ENCODE peak calls at places on chromosomes 11 and 22, in seven cellular contexts. One of them, this sample, is unnamed.

GRCh38 chr22:40578171-40578570 is 58.3 kb downstream of the MRTFA start:
- DNase-seq in caudate nucleus: no peak
- DNase-seq in T47D: no peak
- DNase-seq in H54: no peak
- DNase-seq in aorta: no peak
- DNase-seq in mesenteric fat pad: no peak
- DNase-seq in SK-N-SH: no peak
- DNase-seq in this sample: no peak

GRCh38 chr22:22944268-22944985 is 56.8 kb downstream of the IGLL5 start:
- DNase-seq in caudate nucleus: no peak
- DNase-seq in T47D: no peak
- DNase-seq in H54: no peak
- DNase-seq in aorta: no peak
- DNase-seq in mesenteric fat pad: peak; percentile 73
- DNase-seq in SK-N-SH: no peak
- DNase-seq in this sample: peak; percentile 79

GRCh38 chr22:35986085-35986484 is 42.5 kb downstream of the RBFOX2 start:
- DNase-seq in caudate nucleus: no peak
- DNase-seq in T47D: no peak
- DNase-seq in H54: no peak
- DNase-seq in aorta: no peak
- DNase-seq in mesenteric fat pad: no peak
- DNase-seq in SK-N-SH: no peak
- DNase-seq in this sample: no peak

GRCh38 chr11:96311120-96311568 is 31.9 kb downstream of the MAML2 start:
- DNase-seq in caudate nucleus: no peak
- DNase-seq in T47D: peak; percentile 33
- DNase-seq in H54: no peak
- DNase-seq in aorta: no peak
- DNase-seq in mesenteric fat pad: no peak
- DNase-seq in SK-N-SH: no peak
- DNase-seq in this sample: no peak

GRCh38 chr22:43263645-43264514 is 76.9 kb upstream of the TTLL12 start:
- DNase-seq in caudate nucleus: no peak
- DNase-seq in T47D: no peak
- DNase-seq in H54: no peak
- DNase-seq in aorta: peak; percentile 69
- DNase-seq in mesenteric fat pad: no peak
- DNase-seq in SK-N-SH: peak; percentile 66
- DNase-seq in this sample: peak; percentile 88

GRCh38 chr22:32805586-32805881 is 4.0 kb downstream of the TIMP3 start:
- DNase-seq in caudate nucleus: no peak
- DNase-seq in T47D: no peak
- DNase-seq in H54: no peak
- DNase-seq in aorta: no peak
- DNase-seq in mesenteric fat pad: no peak
- DNase-seq in SK-N-SH: no peak
- DNase-seq in this sample: no peak

GRCh38 chr11:108732395-108732794 is 67.5 kb downstream of the DDX10 start:
- DNase-seq in caudate nucleus: no peak
- DNase-seq in T47D: peak; percentile 84
- DNase-seq in H54: no peak
- DNase-seq in aorta: no peak
- DNase-seq in mesenteric fat pad: no peak
- DNase-seq in SK-N-SH: no peak
- DNase-seq in this sample: no peak

GRCh38 chr22:45240137-45240809 is 421 bp downstream of the KIAA0930 start:
- DNase-seq in caudate nucleus: no peak
- DNase-seq in T47D: no peak
- DNase-seq in H54: peak; percentile 45
- DNase-seq in aorta: no peak
- DNase-seq in mesenteric fat pad: no peak
- DNase-seq in SK-N-SH: peak; percentile 78
- DNase-seq in this sample: no peak

GRCh38 chr11:14713518-14714244 is 70.1 kb downstream of the PDE3B start:
- DNase-seq in caudate nucleus: no peak
- DNase-seq in T47D: no peak
- DNase-seq in H54: no peak
- DNase-seq in aorta: no peak
- DNase-seq in mesenteric fat pad: no peak
- DNase-seq in SK-N-SH: no peak
- DNase-seq in this sample: no peak

GRCh38 chr11:105219269-105219668 is 79.7 kb upstream of the CARD18 start:
- DNase-seq in caudate nucleus: no peak
- DNase-seq in T47D: no peak
- DNase-seq in H54: no peak
- DNase-seq in aorta: no peak
- DNase-seq in mesenteric fat pad: no peak
- DNase-seq in SK-N-SH: no peak
- DNase-seq in this sample: no peak

GRCh38 chr22:39503590-39503989 is 1.5 kb downstream of the MIEF1 start:
- DNase-seq in caudate nucleus: no peak
- DNase-seq in T47D: no peak
- DNase-seq in H54: no peak
- DNase-seq in aorta: no peak
- DNase-seq in mesenteric fat pad: no peak
- DNase-seq in SK-N-SH: no peak
- DNase-seq in this sample: no peak

GRCh38 chr22:47801541-47802245 is 1039.2 kb downstream of the TBC1D22A start:
- DNase-seq in caudate nucleus: no peak
- DNase-seq in T47D: no peak
- DNase-seq in H54: no peak
- DNase-seq in aorta: no peak
- DNase-seq in mesenteric fat pad: peak; percentile 68
- DNase-seq in SK-N-SH: no peak
- DNase-seq in this sample: peak; percentile 77

GRCh38 chr11:69311767-69312385 is 17.9 kb downstream of the MYEOV start:
- DNase-seq in caudate nucleus: no peak
- DNase-seq in T47D: no peak
- DNase-seq in H54: no peak
- DNase-seq in aorta: no peak
- DNase-seq in mesenteric fat pad: peak; percentile 85
- DNase-seq in SK-N-SH: no peak
- DNase-seq in this sample: no peak

GRCh38 chr11:46722566-46723358 is 3.7 kb downstream of the F2 start:
- DNase-seq in caudate nucleus: no peak
- DNase-seq in T47D: no peak
- DNase-seq in H54: no peak
- DNase-seq in aorta: no peak
- DNase-seq in mesenteric fat pad: no peak
- DNase-seq in SK-N-SH: no peak
- DNase-seq in this sample: no peak

This sample was measured in osteocyte.